ENCODE peak calls at places on chromosomes 4 and X, in nine cellular contexts. S is Panc1; E is hippocampal formation; X is iris pigment epithelial cell; N is neural crest cell; W is activated naive CD4-positive, alpha-beta T cell treated with anti-CD3 and anti-CD28 coated beads, Interleukin-2, amount 50 U/mL, for 16 hours; J is activated T-cell treated with anti-CD3 and anti-CD28 coated beads for 48 hours; L is fibroblast of the aortic adventitia; C is stimulated activated CD4-positive, alpha-beta T cell treated with anti-CD3 and anti-CD28 coated beads, Interleukin-15, amount 100 ng/mL, for 1 hour. D is an unnamed sample.

GRCh38 chr4:7186516-7187296 is 5.6 kb upstream of the SORCS2 start:
- DNase-seq in S (no peak), E (no peak), X (no peak), N (no peak), W (no peak), J (no peak), L (no peak), C (no peak), D (no peak)

GRCh38 chr4:42995343-42995944 is 102.9 kb downstream of the GRXCR1 start:
- DNase-seq in S (peak; percentile 8), E (no peak), X (peak; percentile 29), N (no peak), W (no peak), J (no peak), L (peak; percentile 46), C (no peak), D (peak; percentile 59)

GRCh38 chrX:129908636-129909035 is 2.7 kb downstream of the UTP14A start:
- DNase-seq in S (no peak), E (no peak), X (no peak), N (no peak), W (no peak), J (no peak), L (no peak), C (no peak), D (no peak)

GRCh38 chr4:177450421-177451107 is 8.3 kb upstream of the AGA start:
- DNase-seq in S (no peak), E (no peak), X (peak; percentile 41), N (no peak), W (no peak), J (no peak), L (peak; percentile 4), C (no peak), D (peak; percentile 81)

GRCh38 chr4:1766336-1767057 is 26.6 kb upstream of the FGFR3 start:
- DNase-seq in S (no peak), E (no peak), X (no peak), N (peak; percentile 52), W (no peak), J (no peak), L (no peak), C (no peak), D (no peak)

GRCh38 chr4:137961051-137961438 is 281.1 kb downstream of the SLC7A11 start:
- DNase-seq in S (no peak), E (no peak), X (peak; percentile 85), N (no peak), W (no peak), J (no peak), L (peak; percentile 88), C (no peak), D (peak; percentile 90)

GRCh38 chr4:182644326-182645050 is 272.7 kb downstream of the DCTD start:
- DNase-seq in S (no peak), E (no peak), X (peak; percentile 65), N (no peak), W (no peak), J (no peak), L (peak; percentile 47), C (no peak), D (peak; percentile 59)

GRCh38 chr4:6929735-6930464 is 20.3 kb downstream of the TBC1D14 start:
- DNase-seq in S (no peak), E (no peak), X (no peak), N (no peak), W (no peak), J (no peak), L (no peak), C (no peak), D (no peak)

GRCh38 chrX:71315917-71316316 is 14.4 kb downstream of the ITGB1BP2 start:
- DNase-seq in S (no peak), E (no peak), X (peak; percentile 87), N (no peak), W (no peak), J (no peak), L (peak; percentile 86), C (no peak), D (peak; percentile 71)

GRCh38 chr4:155353923-155354540 is 22.7 kb downstream of the MAP9 start:
- DNase-seq in S (no peak), E (peak; percentile 10), X (peak; percentile 50), N (peak; percentile 66), W (peak; percentile 30), J (peak; percentile 15), L (peak; percentile 86), C (peak; percentile 3), D (peak; percentile 70)

GRCh38 chrX:71163010-71163409 is 18.4 kb downstream of the NLGN3 start:
- DNase-seq in S (no peak), E (no peak), X (no peak), N (no peak), W (no peak), J (no peak), L (no peak), C (no peak), D (no peak)

GRCh38 chr4:90345549-90345948 is 218.4 kb downstream of the CCSER1 start:
- DNase-seq in S (no peak), E (no peak), X (no peak), N (no peak), W (no peak), J (no peak), L (no peak), C (no peak), D (no peak)

GRCh38 chr4:41437264-41437566 is 100.7 kb upstream of the LIMCH1 start:
- DNase-seq in S (no peak), E (no peak), X (no peak), N (no peak), W (no peak), J (no peak), L (no peak), C (no peak), D (no peak)

GRCh38 chrX:31658360-31658759 is 586.5 kb upstream of the FTHL17 start:
- DNase-seq in S (peak; percentile 4), E (no peak), X (peak; percentile 41), N (no peak), W (no peak), J (no peak), L (peak; percentile 31), C (no peak), D (peak; percentile 52)